ENCODE peak calls at places on chromosomes 16 and 17, in nine cellular contexts. E is tibial artery, U is dorsolateral prefrontal cortex, T is esophagus muscularis mucosa, W is prostate gland, Y is ascending aorta, J is Peyer's patch, R is adrenal gland, F is stomach. V is an unnamed sample.

GRCh38 chr16:56032072-56032471 is 156.9 kb upstream of the CES5A start:
- DNase-seq in E (no peak), U (no peak), T (no peak), W (no peak), Y (no peak), J (no peak), R (no peak), F (no peak), V (no peak)

GRCh38 chr17:38458521-38458920 is 30.3 kb downstream of the ARHGAP23 start:
- DNase-seq in E (no peak), U (no peak), T (no peak), W (no peak), Y (no peak), J (no peak), R (no peak), F (no peak), V (no peak)

GRCh38 chr17:81553616-81554181 is 1.5 kb upstream of the FAAP100 start:
- DNase-seq in E (peak), U (no peak), T (no peak), W (no peak), Y (no peak), J (no peak), R (no peak), F (no peak), V (no peak)

GRCh38 chr16:49489686-49490320 is 116.2 kb downstream of the C16orf78 start:
- DNase-seq in E (peak), U (peak), T (no peak), W (no peak), Y (no peak), J (no peak), R (no peak), F (no peak), V (no peak)

GRCh38 chr17:50055426-50056216 is at the start of gene ITGA3:
- DNase-seq in E (peak), U (peak), T (peak), W (peak), Y (peak), J (peak), R (peak), F (peak), V (peak)

GRCh38 chr17:57605734-57606105 is 139.4 kb downstream of the CCDC182 start:
- DNase-seq in E (peak), U (no peak), T (no peak), W (no peak), Y (no peak), J (no peak), R (no peak), F (no peak), V (peak)

GRCh38 chr16:3259829-3260228 is 3.4 kb upstream of the MEFV start:
- DNase-seq in E (no peak), U (no peak), T (no peak), W (no peak), Y (no peak), J (no peak), R (no peak), F (no peak), V (no peak)

GRCh38 chr17:31266042-31266441 is 31.0 kb downstream of the OMG start:
- DNase-seq in E (no peak), U (no peak), T (no peak), W (no peak), Y (no peak), J (no peak), R (no peak), F (no peak), V (no peak)

GRCh38 chr17:74380086-74380958 is 13.0 kb downstream of the GPR142 start:
- DNase-seq in E (peak), U (no peak), T (no peak), W (peak), Y (no peak), J (no peak), R (no peak), F (peak), V (peak)

GRCh38 chr16:25060920-25061319 is 45.8 kb upstream of the ARHGAP17 start:
- DNase-seq in E (no peak), U (no peak), T (no peak), W (no peak), Y (no peak), J (peak), R (no peak), F (no peak), V (no peak)

GRCh38 chr17:4248504-4249277 is 15.1 kb downstream of the ANKFY1 start:
- DNase-seq in E (no peak), U (no peak), T (no peak), W (peak), Y (no peak), J (no peak), R (no peak), F (no peak), V (no peak)

GRCh38 chr17:42681976-42682375 is 333 bp upstream of the CCR10 start:
- DNase-seq in E (no peak), U (no peak), T (no peak), W (no peak), Y (no peak), J (no peak), R (no peak), F (no peak), V (no peak)
- H3K4me3 ChIP-seq in E (peak), U (peak), T (peak), W (peak), Y (peak), J (peak), R (no peak), F (peak), V (peak)

GRCh38 chr16:46974352-46974751 is 878 bp upstream of the DNAJA2 start:
- DNase-seq in E (no peak), U (no peak), T (no peak), W (no peak), Y (no peak), J (peak), R (no peak), F (no peak), V (no peak)
- TF ChIP-seq CTCF in E (no peak), U (no peak), T (no peak), W (no peak), Y (no peak), J (no peak), R (no peak), F (no peak), V (no peak)

GRCh38 chr16:12614662-12615278 is 188.9 kb downstream of the CPPED1 start:
- DNase-seq in E (no peak), U (no peak), T (no peak), W (no peak), Y (no peak), J (no peak), R (no peak), F (no peak), V (no peak)

GRCh38 chr16:12613131-12613991 is 190.3 kb downstream of the CPPED1 start:
- DNase-seq in E (no peak), U (no peak), T (peak), W (no peak), Y (no peak), J (no peak), R (no peak), F (no peak), V (peak)

GRCh38 chr16:12612598-12613101 is 191.0 kb downstream of the CPPED1 start:
- DNase-seq in E (no peak), U (no peak), T (peak), W (no peak), Y (no peak), J (no peak), R (no peak), F (no peak), V (peak)

GRCh38 chr16:12611916-12612597 is 191.6 kb downstream of the CPPED1 start:
- DNase-seq in E (no peak), U (no peak), T (peak), W (no peak), Y (no peak), J (no peak), R (no peak), F (no peak), V (no peak)

GRCh38 chr16:12613992-12614661 is 189.6 kb downstream of the CPPED1 start:
- DNase-seq in E (no peak), U (no peak), T (peak), W (no peak), Y (no peak), J (no peak), R (no peak), F (no peak), V (no peak)
- H3K4me3 ChIP-seq in E (no peak), U (no peak), T (no peak), W (no peak), Y (no peak), J (no peak), R (no peak), F (no peak), V (no peak)

GRCh38 chr16:58127634-58128033 is 1.5 kb downstream of the CFAP20 start:
- DNase-seq in E (peak), U (no peak), T (no peak), W (no peak), Y (no peak), J (no peak), R (no peak), F (no peak), V (no peak)
- TF ChIP-seq CTCF in E (no peak), U (no peak), T (no peak), W (no peak), Y (no peak), J (no peak), R (no peak), F (no peak), V (no peak)

GRCh38 chr17:8163978-8164814 is 1.4 kb upstream of the VAMP2 start:
- DNase-seq in E (peak), U (peak), T (no peak), W (peak), Y (peak), J (peak), R (peak), F (peak), V (no peak)
- H3K4me3 ChIP-seq in E (no peak), U (peak), T (no peak), W (no peak), Y (peak), J (no peak), R (no peak), F (no peak), V (no peak)

DNA sequence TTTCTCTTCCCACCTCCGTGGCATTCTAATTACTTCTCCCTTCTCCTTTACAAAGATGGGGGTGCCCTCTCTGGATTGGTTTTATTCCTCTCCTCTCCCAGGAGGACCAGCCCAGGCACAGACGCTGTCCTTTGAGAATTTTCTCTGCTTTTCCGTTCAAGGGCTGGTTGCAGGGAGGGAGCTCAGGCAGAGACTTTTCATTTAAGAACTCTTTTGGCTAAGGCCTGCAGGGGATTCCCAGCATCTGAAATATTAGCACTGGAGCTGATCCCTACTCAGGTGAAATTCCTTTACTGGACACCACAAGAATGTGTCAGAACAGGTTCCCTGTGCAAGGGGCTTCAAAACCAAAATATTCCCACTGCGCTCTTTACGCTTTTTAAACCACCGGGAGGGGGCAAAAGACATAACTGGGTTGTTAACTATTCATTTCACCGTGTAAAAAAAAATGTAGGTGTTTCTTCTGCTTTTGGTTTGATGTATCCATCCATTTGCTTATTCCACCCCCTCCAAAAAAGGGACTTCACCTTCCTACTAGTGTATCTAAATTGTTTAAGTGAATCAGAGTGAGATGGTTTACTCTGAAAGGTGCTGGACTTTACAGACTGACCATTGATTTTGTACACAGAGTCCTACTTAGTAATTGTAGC is 1.4 kb downstream of the NFAT5 start:
- DNase-seq in E (no peak), U (no peak), T (no peak), W (peak), Y (no peak), J (no peak), R (peak), F (no peak), V (peak)
- TF ChIP-seq CTCF in E (peak), U (no peak), T (no peak), W (no peak), Y (no peak), J (no peak), R (no peak), F (no peak), V (peak)

GRCh38 chr16:74699666-74700065 is 996 bp downstream of the MLKL start:
- DNase-seq in E (no peak), U (no peak), T (no peak), W (no peak), Y (no peak), J (no peak), R (no peak), F (no peak), V (no peak)
- H3K4me3 ChIP-seq in E (peak), U (peak), T (peak), W (peak), Y (peak), J (peak), R (no peak), F (peak), V (peak)

GRCh38 chr17:6701719-6702118 is 11.4 kb downstream of the SLC13A5 start:
- DNase-seq in E (peak), U (no peak), T (no peak), W (no peak), Y (no peak), J (peak), R (no peak), F (no peak), V (no peak)
- TF ChIP-seq CTCF in E (no peak), U (no peak), T (no peak), W (no peak), Y (no peak), J (no peak), R (no peak), F (no peak), V (no peak)

DNA sequence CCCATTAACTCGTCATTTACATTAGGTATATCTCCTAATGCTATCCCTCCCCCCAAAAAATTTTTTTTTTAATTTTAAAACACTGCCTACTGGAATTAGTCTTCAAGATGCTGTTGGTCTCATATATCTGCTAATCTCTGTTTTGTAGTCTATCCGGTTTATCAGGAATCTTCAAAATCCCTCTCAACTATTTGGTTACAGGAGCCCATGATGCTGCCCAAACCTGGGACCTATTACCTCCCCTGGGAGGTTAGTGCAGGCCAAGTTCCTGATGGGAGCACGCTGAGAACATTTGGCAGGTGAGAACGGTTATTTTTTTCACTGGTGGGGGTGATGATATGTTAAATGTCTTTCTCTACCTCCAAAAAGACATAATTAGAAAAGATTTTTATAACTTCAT is 6.9 kb downstream of the TEN1 start:
- DNase-seq in E (peak), U (no peak), T (no peak), W (no peak), Y (no peak), J (no peak), R (no peak), F (no peak), V (no peak)
- H3K4me3 ChIP-seq in E (no peak), U (no peak), T (no peak), W (no peak), Y (no peak), J (no peak), R (no peak), F (no peak), V (no peak)

GRCh38 chr17:59561042-59561441 is 4.4 kb upstream of the DHX40 start:
- DNase-seq in E (no peak), U (no peak), T (no peak), W (no peak), Y (no peak), J (no peak), R (no peak), F (no peak), V (no peak)
- TF ChIP-seq CTCF in E (no peak), U (peak), T (no peak), W (no peak), Y (no peak), J (peak), R (no peak), F (no peak), V (peak)